ENCODE peak calls at places on chromosome 17, in five cellular contexts. Y is trophoblast cell, W is neuronal stem cell, N is H1, X is H9. T is an unnamed sample.

GRCh38 chr17:64384253-64385186 is 6.1 kb downstream of the PECAM1 start:
- DNase-seq in W (no peak), X (no peak), Y (no peak), N (no peak), T (no peak)

GRCh38 chr17:40178021-40178601 is 841 bp downstream of the RAPGEFL1 start:
- DNase-seq in Y (no peak), N (peak), W (no peak), X (peak), T (peak)

GRCh38 chr17:34493903-34494302 is 85.5 kb upstream of the TMEM132E start:
- DNase-seq in Y (no peak), W (no peak), X (no peak), N (no peak), T (no peak)

GRCh38 chr17:68783861-68784260 is 171.3 kb downstream of the ABCA8 start:
- DNase-seq in N (no peak), W (no peak), Y (no peak), X (no peak), T (no peak)

GRCh38 chr17:79803421-79803996 is 6.6 kb upstream of the CBX8 start:
- DNase-seq in X (no peak), Y (no peak), W (no peak), N (no peak), T (no peak)

GRCh38 chr17:38572665-38573365 is 32.9 kb downstream of the SRCIN1 start:
- DNase-seq in Y (peak), X (peak), W (peak), N (no peak), T (peak)

GRCh38 chr17:15157051-15157450 is 108.1 kb downstream of the PMP22 start:
- DNase-seq in Y (peak), N (no peak), X (no peak), W (no peak), T (peak)

GRCh38 chr17:15490634-15491261 is 23.3 kb upstream of the CDRT4 start:
- DNase-seq in X (peak), W (peak), N (peak), Y (peak), T (peak)

GRCh38 chr17:38532451-38532850 is 73.3 kb downstream of the SRCIN1 start:
- DNase-seq in Y (no peak), N (no peak), X (no peak), W (no peak), T (no peak)

GRCh38 chr17:41793749-41794602 is 7.5 kb upstream of the JUP start:
- DNase-seq in Y (peak), N (peak), X (peak), W (no peak), T (peak)

GRCh38 chr17:77535892-77536291 is 395.1 kb downstream of the SEC14L1 start:
- DNase-seq in X (no peak), Y (no peak), W (no peak), N (no peak), T (no peak)

GRCh38 chr17:21345236-21345635 is 30.9 kb upstream of the KCNJ12 start:
- DNase-seq in Y (no peak), W (no peak), N (no peak), X (no peak), T (no peak)

GRCh38 chr17:15883617-15884111 is 61.3 kb upstream of the ADORA2B start:
- DNase-seq in N (no peak), W (no peak), Y (peak), X (no peak), T (no peak)

GRCh38 chr17:37519241-37519985 is 29.7 kb downstream of the DUSP14 start:
- DNase-seq in Y (no peak), X (no peak), W (no peak), N (no peak), T (no peak)

GRCh38 chr17:67245694-67246397 is 850 bp upstream of the HELZ start:
- DNase-seq in N (no peak), W (peak), Y (peak), X (peak), T (peak)

GRCh38 chr17:67247416-67247900 is 2.5 kb upstream of the HELZ start:
- DNase-seq in W (no peak), X (no peak), Y (no peak), N (peak), T (no peak)

GRCh38 chr17:67248291-67248690 is 3.3 kb upstream of the HELZ start:
- DNase-seq in N (peak), Y (no peak), W (no peak), X (no peak), T (no peak)

GRCh38 chr17:67246398-67246647 is 1.3 kb upstream of the HELZ start:
- DNase-seq in X (no peak), N (no peak), Y (peak), W (peak), T (no peak)

DNA sequence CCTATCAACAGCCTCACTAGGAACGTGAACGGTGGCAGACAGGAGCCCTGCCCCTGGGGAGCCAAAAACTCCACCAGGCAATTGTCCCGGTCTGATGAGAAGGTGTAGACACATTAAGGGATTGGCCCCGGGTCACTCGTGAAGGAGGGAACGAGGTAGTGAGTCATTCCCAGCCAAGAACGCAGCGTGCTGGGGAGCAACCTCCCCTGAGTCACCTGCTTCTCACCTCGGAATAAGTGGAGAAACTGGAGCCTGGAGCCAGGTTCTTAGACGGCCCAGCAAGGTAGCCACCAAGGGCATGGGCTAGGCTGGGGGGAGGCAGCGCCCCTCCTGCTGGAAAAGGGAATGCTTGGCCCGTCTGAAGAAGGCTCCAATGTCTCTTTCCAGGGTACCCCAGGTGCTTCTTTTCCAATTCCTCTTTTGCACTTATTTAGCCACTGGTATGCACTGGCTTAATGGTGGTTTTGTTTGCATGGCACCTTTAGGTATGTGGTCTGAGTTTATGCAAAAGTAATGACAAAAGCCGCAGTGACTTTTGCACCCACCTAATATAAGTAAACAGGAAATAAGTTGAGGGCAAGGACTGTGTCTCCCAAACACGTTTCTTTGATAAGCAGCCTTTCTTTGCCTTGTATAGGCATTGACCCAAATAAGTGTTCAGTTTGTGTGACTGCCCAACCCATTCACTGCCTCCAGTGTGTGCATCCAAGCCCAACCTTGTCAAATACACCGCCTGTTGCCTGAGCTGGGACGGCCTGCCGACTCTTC is 1.8 kb upstream of the HELZ start:
- DNase-seq in W (no peak), Y (peak), X (peak), N (peak), T (peak)
- H3K23ac ChIP-seq in W (no peak), Y (no peak), X (no peak), N (no peak), T (no peak)

GRCh38 chr17:796609-797008 is 14.5 kb downstream of the MRM3 start:
- DNase-seq in N (no peak), W (no peak), Y (no peak), X (no peak), T (no peak)
- H4K8ac ChIP-seq in N (peak), W (no peak), Y (no peak), X (no peak), T (no peak)

GRCh38 chr17:27459433-27459832 is 3.2 kb downstream of the KSR1 start:
- DNase-seq in N (no peak), X (no peak), W (no peak), Y (peak), T (no peak)
- H3K9ac ChIP-seq in N (no peak), X (no peak), W (no peak), Y (no peak), T (peak)

GRCh38 chr17:72658675-72659074 is 433.8 kb downstream of the SLC39A11 start:
- DNase-seq in W (no peak), Y (no peak), N (no peak), X (no peak), T (no peak)

GRCh38 chr17:72656114-72656763 is 436.2 kb downstream of the SLC39A11 start:
- DNase-seq in X (no peak), N (no peak), Y (no peak), W (no peak), T (no peak)

GRCh38 chr17:72659811-72660210 is 432.7 kb downstream of the SLC39A11 start:
- DNase-seq in N (no peak), W (no peak), Y (no peak), X (no peak), T (peak)

GRCh38 chr17:72660274-72661092 is 432.0 kb downstream of the SLC39A11 start:
- DNase-seq in Y (no peak), N (no peak), W (no peak), X (no peak), T (peak)

DNA sequence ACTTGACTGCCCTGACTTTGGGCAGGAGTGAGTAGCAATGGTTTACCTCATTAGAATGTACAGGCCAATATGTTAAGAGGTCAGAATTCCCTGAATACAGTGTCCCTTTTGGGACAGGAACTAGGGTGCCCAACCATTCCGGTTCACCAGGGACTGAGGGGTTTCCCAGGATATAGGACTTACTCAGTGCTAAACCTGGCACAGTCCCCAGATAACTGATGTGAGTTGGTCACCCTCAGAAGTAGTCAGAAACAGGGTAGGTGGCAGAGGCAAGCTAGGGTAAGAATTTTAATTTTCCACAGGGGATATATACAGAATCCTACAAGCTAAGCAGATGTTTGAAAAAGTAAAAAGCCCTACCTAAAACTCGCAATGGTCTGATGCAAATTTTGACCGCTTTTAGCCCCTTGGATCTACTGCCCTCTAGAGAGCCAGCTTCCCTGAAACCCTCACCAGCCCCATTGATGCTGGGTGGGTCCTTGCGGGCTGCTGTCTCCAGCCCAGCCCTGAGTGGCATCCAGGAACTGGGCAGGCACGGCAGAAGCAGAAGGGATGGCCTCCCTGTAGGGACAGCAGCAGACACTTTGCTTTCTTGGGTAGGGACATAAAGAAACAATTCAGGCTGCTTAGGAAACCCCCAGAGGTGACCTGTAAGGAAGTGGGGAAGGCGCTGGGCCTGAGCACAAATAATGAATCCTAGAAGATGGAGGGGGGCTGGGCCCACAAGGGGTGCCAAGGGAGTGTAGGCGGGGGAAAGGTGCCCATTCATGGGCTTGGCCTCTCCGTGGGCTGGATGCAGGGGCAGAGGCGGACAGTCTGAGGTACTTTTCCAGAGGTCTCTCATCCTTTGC is 434.8 kb downstream of the SLC39A11 start:
- DNase-seq in W (no peak), X (no peak), Y (no peak), N (no peak), T (peak)
- H3K23ac ChIP-seq in W (no peak), X (no peak), Y (no peak), N (no peak), T (no peak)

DNA sequence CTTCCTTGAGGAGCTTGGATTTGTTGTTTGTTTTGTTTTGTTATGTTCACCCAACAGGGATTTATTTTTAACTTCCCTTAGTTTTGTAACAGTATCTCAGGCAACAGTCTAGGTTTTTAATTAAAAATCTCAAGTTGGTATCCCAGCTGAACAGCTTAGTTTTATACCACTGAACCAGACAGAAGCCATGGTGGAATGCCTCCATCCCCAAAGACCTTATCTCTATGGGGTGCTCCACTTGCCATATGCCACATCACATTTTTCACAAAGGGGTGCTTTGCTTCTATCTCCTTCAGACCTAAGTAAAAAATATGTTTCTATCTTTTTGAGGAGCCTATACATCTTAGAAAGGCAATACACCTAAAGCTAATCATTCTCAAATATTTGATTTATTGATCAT is 715.8 kb upstream of the KIF2B start:
- DNase-seq in Y (no peak), X (no peak), N (no peak), W (no peak), T (no peak)
- H4K8ac ChIP-seq in Y (no peak), X (no peak), N (no peak), W (no peak), T (no peak)

DNA sequence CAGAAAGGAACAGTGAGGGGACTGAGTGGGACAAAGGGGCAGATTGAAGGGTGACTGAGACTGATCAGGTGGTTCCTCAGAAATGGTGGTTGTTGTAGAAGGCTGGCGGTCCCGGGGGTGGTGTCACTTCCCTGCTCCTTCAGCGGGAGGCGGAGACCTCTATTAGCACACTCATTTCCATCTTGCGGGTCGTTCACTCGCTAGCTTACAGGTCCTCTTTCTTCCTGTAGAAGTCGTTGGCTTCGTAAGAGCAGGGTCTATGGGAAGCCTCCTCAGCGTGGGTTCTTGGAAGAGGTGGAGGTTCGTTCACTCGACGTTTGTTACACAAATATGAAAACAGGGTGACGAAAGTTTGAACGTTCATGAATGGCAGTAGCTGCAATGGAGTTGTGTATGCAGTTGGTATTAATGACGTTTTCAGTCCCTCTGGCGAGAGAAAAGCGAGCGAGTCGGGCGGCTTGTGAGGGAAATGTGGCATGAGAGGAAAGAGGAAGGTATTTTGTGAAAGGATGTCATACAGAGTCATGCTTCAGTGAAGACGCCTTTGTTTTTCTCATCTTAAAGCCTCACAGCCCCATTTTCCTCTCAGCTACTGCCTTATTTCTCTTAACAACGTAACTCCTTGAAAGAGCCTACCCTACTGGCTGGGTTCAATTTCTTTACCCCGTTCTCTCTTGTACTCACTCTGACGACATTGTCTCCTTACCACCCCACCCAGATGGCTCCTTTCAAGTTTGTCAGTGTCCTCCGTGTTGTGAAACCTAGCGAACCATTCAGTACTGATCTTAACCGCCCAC is 667 bp downstream of the EFCAB13 start:
- DNase-seq in X (peak), W (peak), Y (peak), N (no peak), T (peak)
- H3K9ac ChIP-seq in X (peak), W (peak), Y (no peak), N (peak), T (peak)

GRCh38 chr17:2393954-2394749 is 6.7 kb downstream of the MNT start:
- DNase-seq in X (peak), W (no peak), N (no peak), Y (no peak), T (peak)

GRCh38 chr17:2392252-2393183 is 8.3 kb downstream of the MNT start:
- DNase-seq in N (peak), Y (peak), X (peak), W (peak), T (peak)

GRCh38 chr17:2390199-2390880 is 10.5 kb downstream of the MNT start:
- DNase-seq in Y (no peak), N (no peak), X (no peak), W (no peak), T (no peak)

GRCh38 chr17:2393184-2393953 is 7.5 kb downstream of the MNT start:
- DNase-seq in N (peak), X (peak), Y (peak), W (peak), T (peak)

GRCh38 chr17:2391597-2392251 is 9.1 kb downstream of the MNT start:
- DNase-seq in Y (no peak), W (no peak), N (no peak), X (no peak), T (no peak)
- H3K23ac ChIP-seq in Y (no peak), W (no peak), N (no peak), X (no peak), T (peak)

GRCh38 chr17:7293821-7294613 is 422 bp downstream of the YBX2 start:
- DNase-seq in N (peak), Y (peak), X (peak), W (no peak), T (peak)
- H4K8ac ChIP-seq in N (peak), Y (no peak), X (no peak), W (no peak), T (no peak)